ENCODE peak calls at places on chromosomes 6 and 20, in four cellular contexts. One of them, this sample, is unnamed.

GRCh38 chr6:111602481-111603404 is 2.9 kb downstream of the TRAF3IP2 start:
- DNase-seq in activated T-cell treated with anti-CD3 and anti-CD28 coated beads for 1 hour: no peak
- DNase-seq in dorsolateral prefrontal cortex: no peak
- DNase-seq in ascending aorta: peak
- DNase-seq in this sample: no peak

GRCh38 chr20:46558511-46558959 is 8.1 kb upstream of the OCSTAMP start:
- DNase-seq in activated T-cell treated with anti-CD3 and anti-CD28 coated beads for 1 hour: no peak
- DNase-seq in dorsolateral prefrontal cortex: no peak
- DNase-seq in ascending aorta: peak
- DNase-seq in this sample: no peak

GRCh38 chr20:32602273-32602672 is 17.1 kb upstream of the NOL4L start:
- DNase-seq in activated T-cell treated with anti-CD3 and anti-CD28 coated beads for 1 hour: no peak
- DNase-seq in dorsolateral prefrontal cortex: no peak
- DNase-seq in ascending aorta: no peak
- DNase-seq in this sample: no peak

GRCh38 chr6:38867726-38868125 is 152.6 kb downstream of the DNAH8 start:
- DNase-seq in activated T-cell treated with anti-CD3 and anti-CD28 coated beads for 1 hour: no peak
- DNase-seq in dorsolateral prefrontal cortex: no peak
- DNase-seq in ascending aorta: no peak
- DNase-seq in this sample: no peak

GRCh38 chr20:49712918-49713778 is 530 bp downstream of the B4GALT5 start:
- DNase-seq in activated T-cell treated with anti-CD3 and anti-CD28 coated beads for 1 hour: peak
- DNase-seq in dorsolateral prefrontal cortex: peak
- DNase-seq in ascending aorta: peak
- DNase-seq in this sample: peak

GRCh38 chr20:63215101-63216040 is 560 bp downstream of the YTHDF1 start:
- DNase-seq in activated T-cell treated with anti-CD3 and anti-CD28 coated beads for 1 hour: peak
- DNase-seq in dorsolateral prefrontal cortex: no peak
- DNase-seq in ascending aorta: no peak
- DNase-seq in this sample: no peak

GRCh38 chr6:167244064-167244949 is 46.8 kb upstream of the UNC93A start:
- DNase-seq in activated T-cell treated with anti-CD3 and anti-CD28 coated beads for 1 hour: no peak
- DNase-seq in dorsolateral prefrontal cortex: peak
- DNase-seq in ascending aorta: no peak
- DNase-seq in this sample: no peak

GRCh38 chr20:40506567-40506966 is 182.5 kb downstream of the MAFB start:
- DNase-seq in activated T-cell treated with anti-CD3 and anti-CD28 coated beads for 1 hour: no peak
- DNase-seq in dorsolateral prefrontal cortex: peak
- DNase-seq in ascending aorta: peak
- DNase-seq in this sample: no peak

GRCh38 chr6:81696505-81696904 is 56.0 kb downstream of the TENT5A start:
- DNase-seq in activated T-cell treated with anti-CD3 and anti-CD28 coated beads for 1 hour: no peak
- DNase-seq in dorsolateral prefrontal cortex: no peak
- DNase-seq in ascending aorta: no peak
- DNase-seq in this sample: no peak

GRCh38 chr20:50111120-50111828 is 1.7 kb downstream of the UBE2V1 start:
- DNase-seq in activated T-cell treated with anti-CD3 and anti-CD28 coated beads for 1 hour: no peak
- DNase-seq in dorsolateral prefrontal cortex: no peak
- DNase-seq in ascending aorta: peak
- DNase-seq in this sample: no peak

GRCh38 chr20:62702886-62703852 is 5.5 kb upstream of the NTSR1 start:
- DNase-seq in activated T-cell treated with anti-CD3 and anti-CD28 coated beads for 1 hour: no peak
- DNase-seq in dorsolateral prefrontal cortex: no peak
- DNase-seq in ascending aorta: no peak
- DNase-seq in this sample: no peak

GRCh38 chr20:2305946-2306345 is 10.1 kb downstream of the TGM3 start:
- DNase-seq in activated T-cell treated with anti-CD3 and anti-CD28 coated beads for 1 hour: no peak
- DNase-seq in dorsolateral prefrontal cortex: no peak
- DNase-seq in ascending aorta: no peak
- DNase-seq in this sample: no peak

GRCh38 chr6:45424628-45424955 is 46.9 kb upstream of the SUPT3H start:
- DNase-seq in activated T-cell treated with anti-CD3 and anti-CD28 coated beads for 1 hour: no peak
- DNase-seq in dorsolateral prefrontal cortex: no peak
- DNase-seq in ascending aorta: no peak
- DNase-seq in this sample: no peak

GRCh38 chr20:10306440-10307358 is 88.1 kb downstream of the SNAP25 start:
- DNase-seq in activated T-cell treated with anti-CD3 and anti-CD28 coated beads for 1 hour: no peak
- DNase-seq in dorsolateral prefrontal cortex: no peak
- DNase-seq in ascending aorta: no peak
- DNase-seq in this sample: no peak

GRCh38 chr6:164048840-164049239 is 634.3 kb downstream of the QKI start:
- DNase-seq in activated T-cell treated with anti-CD3 and anti-CD28 coated beads for 1 hour: no peak
- DNase-seq in dorsolateral prefrontal cortex: no peak
- DNase-seq in ascending aorta: no peak
- DNase-seq in this sample: no peak

GRCh38 chr6:129657433-129657832 is 52.5 kb downstream of the ARHGAP18 start:
- DNase-seq in activated T-cell treated with anti-CD3 and anti-CD28 coated beads for 1 hour: no peak
- DNase-seq in dorsolateral prefrontal cortex: no peak
- DNase-seq in ascending aorta: no peak
- DNase-seq in this sample: no peak

GRCh38 chr6:27061235-27061993 is 186.1 kb upstream of the PRSS16 start:
- DNase-seq in activated T-cell treated with anti-CD3 and anti-CD28 coated beads for 1 hour: no peak
- DNase-seq in dorsolateral prefrontal cortex: no peak
- DNase-seq in ascending aorta: no peak
- DNase-seq in this sample: no peak

GRCh38 chr20:40706977-40707582 is 18.0 kb upstream of the MAFB start:
- DNase-seq in activated T-cell treated with anti-CD3 and anti-CD28 coated beads for 1 hour: no peak
- DNase-seq in dorsolateral prefrontal cortex: no peak
- DNase-seq in ascending aorta: no peak
- DNase-seq in this sample: no peak

GRCh38 chr6:40997256-40997957 is 41.6 kb downstream of the UNC5CL start:
- DNase-seq in activated T-cell treated with anti-CD3 and anti-CD28 coated beads for 1 hour: no peak
- DNase-seq in dorsolateral prefrontal cortex: no peak
- DNase-seq in ascending aorta: no peak
- DNase-seq in this sample: no peak

GRCh38 chr20:19851863-19852262 is 93.8 kb downstream of the RIN2 start:
- DNase-seq in activated T-cell treated with anti-CD3 and anti-CD28 coated beads for 1 hour: no peak
- DNase-seq in dorsolateral prefrontal cortex: no peak
- DNase-seq in ascending aorta: no peak
- DNase-seq in this sample: no peak

GRCh38 chr6:150813993-150814359 is 51.5 kb upstream of the MTHFD1L start:
- DNase-seq in activated T-cell treated with anti-CD3 and anti-CD28 coated beads for 1 hour: no peak
- DNase-seq in dorsolateral prefrontal cortex: no peak
- DNase-seq in ascending aorta: no peak
- DNase-seq in this sample: no peak

GRCh38 chr6:87879144-87879861 is 168.3 kb upstream of the SPACA1 start:
- DNase-seq in activated T-cell treated with anti-CD3 and anti-CD28 coated beads for 1 hour: no peak
- DNase-seq in dorsolateral prefrontal cortex: no peak
- DNase-seq in ascending aorta: no peak
- DNase-seq in this sample: no peak

GRCh38 chr6:150037526-150038201 is 12.3 kb upstream of the RAET1L start:
- DNase-seq in activated T-cell treated with anti-CD3 and anti-CD28 coated beads for 1 hour: no peak
- DNase-seq in dorsolateral prefrontal cortex: no peak
- DNase-seq in ascending aorta: no peak
- DNase-seq in this sample: no peak

GRCh38 chr6:132084811-132085509 is 133.8 kb upstream of the CCN2 start:
- DNase-seq in activated T-cell treated with anti-CD3 and anti-CD28 coated beads for 1 hour: no peak
- DNase-seq in dorsolateral prefrontal cortex: no peak
- DNase-seq in ascending aorta: no peak
- DNase-seq in this sample: no peak

GRCh38 chr6:18493421-18493891 is 106.3 kb downstream of the RNF144B start:
- DNase-seq in activated T-cell treated with anti-CD3 and anti-CD28 coated beads for 1 hour: no peak
- DNase-seq in dorsolateral prefrontal cortex: no peak
- DNase-seq in ascending aorta: no peak
- DNase-seq in this sample: no peak

GRCh38 chr6:21935561-21936028 is 342.0 kb downstream of the SOX4 start:
- DNase-seq in activated T-cell treated with anti-CD3 and anti-CD28 coated beads for 1 hour: no peak
- DNase-seq in dorsolateral prefrontal cortex: no peak
- DNase-seq in ascending aorta: no peak
- DNase-seq in this sample: no peak

GRCh38 chr6:30888472-30889137 is 4.3 kb downstream of the DDR1 start:
- DNase-seq in activated T-cell treated with anti-CD3 and anti-CD28 coated beads for 1 hour: no peak
- DNase-seq in dorsolateral prefrontal cortex: peak
- DNase-seq in ascending aorta: peak
- DNase-seq in this sample: no peak

GRCh38 chr6:126540161-126540560 is 200.2 kb downstream of the CENPW start:
- DNase-seq in activated T-cell treated with anti-CD3 and anti-CD28 coated beads for 1 hour: no peak
- DNase-seq in dorsolateral prefrontal cortex: no peak
- DNase-seq in ascending aorta: no peak
- DNase-seq in this sample: no peak

GRCh38 chr6:170076466-170077165 is 214.3 kb downstream of the DLL1 start:
- DNase-seq in activated T-cell treated with anti-CD3 and anti-CD28 coated beads for 1 hour: no peak
- DNase-seq in dorsolateral prefrontal cortex: no peak
- DNase-seq in ascending aorta: peak
- DNase-seq in this sample: no peak